ENCODE peak calls at places on chromosomes 3 and 15, in four cellular contexts. One of them, this sample, is unnamed.

GRCh38 chr3:111392911-111393351 is 149.1 kb upstream of the CD96 start:
- DNase-seq in H1: no peak
- DNase-seq in IMR-90: no peak
- DNase-seq in H9: no peak
- DNase-seq in this sample: peak

GRCh38 chr15:41876007-41876406 is 17.8 kb downstream of the SPTBN5 start:
- DNase-seq in H1: no peak
- DNase-seq in IMR-90: no peak
- DNase-seq in H9: no peak
- DNase-seq in this sample: no peak

GRCh38 chr3:42213417-42213816 is 52.6 kb downstream of the CCK start:
- DNase-seq in IMR-90: no peak
- DNase-seq in H9: no peak
- DNase-seq in H1: no peak
- DNase-seq in this sample: no peak

GRCh38 chr15:69758810-69759410 is 306.3 kb downstream of the RPLP1 start:
- DNase-seq in H1: no peak
- DNase-seq in H9: no peak
- DNase-seq in IMR-90: peak
- DNase-seq in this sample: no peak

GRCh38 chr3:116579843-116580242 is 129.7 kb upstream of the TUSC7 start:
- DNase-seq in IMR-90: peak
- DNase-seq in H9: no peak
- DNase-seq in H1: no peak
- DNase-seq in this sample: no peak

GRCh38 chr3:46667657-46668056 is 25.8 kb downstream of the ALS2CL start:
- DNase-seq in IMR-90: no peak
- DNase-seq in H9: peak
- DNase-seq in H1: no peak
- DNase-seq in this sample: no peak

GRCh38 chr3:17158941-17159682 is 274.4 kb downstream of the PLCL2 start:
- DNase-seq in IMR-90: peak
- DNase-seq in H9: no peak
- DNase-seq in H1: no peak
- DNase-seq in this sample: no peak

GRCh38 chr3:141455603-141456327 is 31.1 kb upstream of the RASA2 start:
- DNase-seq in IMR-90: no peak
- DNase-seq in H9: no peak
- DNase-seq in H1: no peak
- DNase-seq in this sample: peak

GRCh38 chr3:148970311-148970710 is 21.0 kb upstream of the GYG1 start:
- DNase-seq in H1: no peak
- DNase-seq in H9: no peak
- DNase-seq in IMR-90: no peak
- DNase-seq in this sample: no peak

GRCh38 chr3:175105066-175105465 is 245.9 kb downstream of the NAALADL2 start:
- DNase-seq in IMR-90: peak
- DNase-seq in H9: no peak
- DNase-seq in H1: no peak
- DNase-seq in this sample: no peak

GRCh38 chr3:132953683-132954082 is 84.5 kb upstream of the TMEM108 start:
- DNase-seq in H9: no peak
- DNase-seq in H1: no peak
- DNase-seq in IMR-90: peak
- DNase-seq in this sample: no peak

GRCh38 chr15:68734352-68734751 is 86.3 kb downstream of the ANP32A start:
- DNase-seq in IMR-90: no peak
- DNase-seq in H9: no peak
- DNase-seq in H1: no peak
- DNase-seq in this sample: peak

GRCh38 chr3:88002448-88002847 is 56.4 kb downstream of the CGGBP1 start:
- DNase-seq in H9: no peak
- DNase-seq in H1: no peak
- DNase-seq in IMR-90: no peak
- DNase-seq in this sample: no peak

GRCh38 chr3:169305460-169305859 is 358.1 kb downstream of the MECOM start:
- DNase-seq in IMR-90: no peak
- DNase-seq in H9: no peak
- DNase-seq in H1: no peak
- DNase-seq in this sample: no peak

GRCh38 chr3:47009225-47010049 is 30.0 kb downstream of the NBEAL2 start:
- DNase-seq in IMR-90: peak
- DNase-seq in H1: peak
- DNase-seq in H9: peak
- DNase-seq in this sample: peak

GRCh38 chr3:4687167-4687566 is 194.0 kb downstream of the ITPR1 start:
- DNase-seq in H9: no peak
- DNase-seq in IMR-90: no peak
- DNase-seq in H1: no peak
- DNase-seq in this sample: peak

GRCh38 chr3:192825191-192825590 is 92.5 kb downstream of the MB21D2 start:
- DNase-seq in H9: no peak
- DNase-seq in IMR-90: no peak
- DNase-seq in H1: no peak
- DNase-seq in this sample: no peak

GRCh38 chr3:153144779-153145178 is 17.2 kb upstream of the RAP2B start:
- DNase-seq in H1: no peak
- DNase-seq in H9: no peak
- DNase-seq in IMR-90: peak
- DNase-seq in this sample: no peak

DNA sequence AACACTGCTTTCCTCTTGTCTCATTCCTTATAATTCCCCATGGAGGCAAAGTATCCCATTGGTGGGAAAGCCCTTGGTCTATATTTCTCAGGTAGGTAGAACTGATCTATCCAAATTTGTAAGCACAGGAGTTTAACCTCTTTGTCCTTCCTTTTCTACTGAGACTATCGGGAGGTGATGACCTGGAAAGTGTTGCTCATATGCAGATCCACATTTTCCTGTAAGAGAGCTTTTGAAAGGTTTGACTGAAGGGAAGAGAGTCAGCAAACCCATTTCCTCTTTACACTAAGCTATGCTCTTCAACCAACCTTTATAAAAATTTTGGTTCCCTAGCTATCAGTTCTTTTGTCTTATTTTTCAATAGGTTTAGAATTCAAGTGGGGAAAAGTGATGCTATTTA is 200.7 kb downstream of the TIGIT start:
- DNase-seq in H1: no peak
- DNase-seq in IMR-90: no peak
- DNase-seq in H9: no peak
- DNase-seq in this sample: no peak
- H3K4me2 ChIP-seq in H1: no peak
- H3K4me2 ChIP-seq in IMR-90: no peak
- H3K4me2 ChIP-seq in H9: no peak
- H3K4me2 ChIP-seq in this sample: no peak

DNA sequence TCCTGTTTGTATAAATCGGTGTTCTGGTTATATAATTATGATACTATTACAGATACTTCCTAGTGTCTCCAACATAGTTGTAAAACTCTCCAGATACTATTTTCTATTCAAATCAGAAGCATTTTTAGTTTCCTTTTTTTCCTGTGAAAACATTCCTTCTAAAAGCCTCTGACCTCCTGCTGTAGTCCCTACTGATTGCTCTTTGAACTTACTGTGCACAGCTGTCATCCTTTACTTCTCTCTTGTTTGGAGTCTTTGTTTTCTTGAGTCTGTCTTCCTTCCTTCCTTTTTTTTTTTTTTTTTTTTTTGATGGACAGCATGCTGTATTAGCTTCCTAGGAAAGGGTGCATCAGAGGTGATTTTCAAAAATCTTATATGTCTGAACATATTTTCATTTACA is 28.9 kb downstream of the NR2C2 start:
- DNase-seq in H9: no peak
- DNase-seq in IMR-90: no peak
- DNase-seq in H1: no peak
- DNase-seq in this sample: no peak
- H2BK5ac ChIP-seq in H9: no peak
- H2BK5ac ChIP-seq in IMR-90: no peak
- H2BK5ac ChIP-seq in H1: no peak
- H2BK5ac ChIP-seq in this sample: no peak

GRCh38 chr3:71395470-71395869 is 188.1 kb downstream of the FOXP1 start:
- DNase-seq in H1: no peak
- DNase-seq in H9: no peak
- DNase-seq in IMR-90: no peak
- DNase-seq in this sample: no peak

GRCh38 chr3:71392277-71392676 is 191.3 kb downstream of the FOXP1 start:
- DNase-seq in H1: no peak
- DNase-seq in IMR-90: no peak
- DNase-seq in H9: no peak
- DNase-seq in this sample: no peak

GRCh38 chr3:71391361-71391760 is 192.2 kb downstream of the FOXP1 start:
- DNase-seq in H9: no peak
- DNase-seq in IMR-90: no peak
- DNase-seq in H1: no peak
- DNase-seq in this sample: no peak

GRCh38 chr3:71393745-71394144 is 189.8 kb downstream of the FOXP1 start:
- DNase-seq in IMR-90: no peak
- DNase-seq in H1: no peak
- DNase-seq in H9: no peak
- DNase-seq in this sample: no peak

GRCh38 chr3:71393093-71393492 is 190.4 kb downstream of the FOXP1 start:
- DNase-seq in H9: no peak
- DNase-seq in IMR-90: peak
- DNase-seq in H1: no peak
- DNase-seq in this sample: no peak
- H4K5ac ChIP-seq in H9: no peak
- H4K5ac ChIP-seq in IMR-90: no peak
- H4K5ac ChIP-seq in H1: no peak
- H4K5ac ChIP-seq in this sample: no peak

DNA sequence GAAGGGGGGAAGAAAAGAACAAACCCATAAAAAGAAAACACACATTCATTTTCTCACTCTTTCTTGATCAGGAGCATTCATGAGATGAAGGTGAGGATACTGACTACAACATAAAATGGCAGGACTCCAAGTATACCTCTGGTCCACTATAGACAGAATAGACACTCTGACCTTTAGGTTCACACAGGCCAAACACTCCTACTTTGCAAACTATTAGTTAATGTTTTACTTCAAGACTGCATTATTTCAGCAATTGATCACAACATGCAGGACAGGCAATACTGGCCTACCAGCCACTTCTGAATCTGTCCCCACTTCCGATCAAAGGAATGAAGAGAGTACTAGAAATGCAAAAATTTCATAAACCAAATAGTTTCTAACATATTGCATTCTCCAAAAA is 47.0 kb downstream of the LRRFIP2 start:
- DNase-seq in IMR-90: no peak
- DNase-seq in H1: no peak
- DNase-seq in H9: no peak
- DNase-seq in this sample: no peak
- H3K4me2 ChIP-seq in IMR-90: no peak
- H3K4me2 ChIP-seq in H1: no peak
- H3K4me2 ChIP-seq in H9: no peak
- H3K4me2 ChIP-seq in this sample: no peak

DNA sequence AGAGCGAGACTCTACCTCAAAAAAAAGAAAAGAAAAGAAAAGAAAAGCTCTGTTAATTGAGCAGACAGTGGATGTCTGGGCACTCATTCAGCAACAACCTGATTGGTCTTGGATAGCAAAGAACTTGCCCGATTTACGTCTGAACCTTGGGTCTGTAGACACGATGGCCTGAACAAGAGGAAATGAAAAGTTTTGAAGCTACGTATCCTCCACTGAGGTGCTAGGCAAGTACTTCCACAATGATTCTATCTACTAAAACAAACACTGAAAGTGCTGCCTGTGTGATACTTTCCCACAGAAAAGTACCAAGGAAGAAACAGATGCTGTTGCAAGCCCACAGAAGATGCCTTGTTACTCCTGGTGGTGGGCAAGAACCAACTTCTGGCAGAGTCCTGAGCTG is 21.8 kb upstream of the MUSTN1 start:
- DNase-seq in H9: no peak
- DNase-seq in H1: no peak
- DNase-seq in IMR-90: no peak
- DNase-seq in this sample: no peak
- H2BK5ac ChIP-seq in H9: no peak
- H2BK5ac ChIP-seq in H1: no peak
- H2BK5ac ChIP-seq in IMR-90: no peak
- H2BK5ac ChIP-seq in this sample: no peak

GRCh38 chr3:189529889-189530288 is 101.3 kb upstream of the TP63 start:
- DNase-seq in IMR-90: no peak
- DNase-seq in H9: no peak
- DNase-seq in H1: no peak
- DNase-seq in this sample: no peak
- H4K5ac ChIP-seq in IMR-90: no peak
- H4K5ac ChIP-seq in H9: no peak
- H4K5ac ChIP-seq in H1: no peak
- H4K5ac ChIP-seq in this sample: no peak

DNA sequence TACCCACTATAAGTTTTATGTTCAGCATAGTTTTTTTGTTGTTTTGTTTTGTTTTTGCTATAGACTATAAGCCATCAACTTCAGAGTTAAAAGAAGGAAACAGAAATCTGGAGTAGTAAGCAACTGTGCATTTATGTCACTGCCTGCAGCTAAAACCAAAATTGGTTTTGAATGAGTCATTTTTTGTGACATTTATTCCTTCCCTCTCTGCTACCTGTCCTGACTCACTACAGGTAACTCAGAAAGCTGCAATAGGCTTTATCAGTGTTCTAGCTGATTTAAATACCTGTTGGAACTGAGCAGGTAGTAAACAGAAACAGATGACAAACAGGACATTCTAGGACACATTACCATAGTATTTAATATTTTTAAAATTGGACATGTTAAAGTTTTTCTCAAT is 393.3 kb upstream of the WNT5A start:
- DNase-seq in H1: no peak
- DNase-seq in H9: no peak
- DNase-seq in IMR-90: no peak
- DNase-seq in this sample: no peak
- H3K4me2 ChIP-seq in H1: no peak
- H3K4me2 ChIP-seq in H9: no peak
- H3K4me2 ChIP-seq in IMR-90: no peak
- H3K4me2 ChIP-seq in this sample: no peak

GRCh38 chr3:126982125-126982521 is 792 bp upstream of the PLXNA1 start:
- DNase-seq in H9: peak
- DNase-seq in IMR-90: peak
- DNase-seq in H1: peak
- DNase-seq in this sample: peak
- H2BK5ac ChIP-seq in H9: no peak
- H2BK5ac ChIP-seq in IMR-90: no peak
- H2BK5ac ChIP-seq in H1: peak
- H2BK5ac ChIP-seq in this sample: no peak

DNA sequence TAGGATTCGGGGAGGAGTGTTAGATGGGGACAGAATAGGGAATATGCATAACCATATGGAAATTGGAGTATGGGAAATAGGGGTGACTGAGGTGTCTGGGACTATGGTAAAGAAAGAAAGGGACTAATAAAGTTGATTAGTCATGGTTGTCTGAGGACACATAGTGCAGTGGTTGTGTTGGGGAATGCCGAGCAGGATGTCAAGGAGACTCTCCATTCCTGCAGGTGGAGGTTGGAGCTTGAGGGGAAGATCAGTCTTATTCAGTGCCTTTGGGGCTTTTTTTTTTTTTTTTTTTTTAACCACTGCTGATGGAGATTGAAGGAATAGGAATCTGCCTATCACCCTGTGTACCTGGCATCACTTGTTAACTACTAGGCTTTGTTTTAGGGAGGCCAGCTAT is 10.8 kb downstream of the NMD3 start:
- DNase-seq in H9: no peak
- DNase-seq in H1: no peak
- DNase-seq in IMR-90: no peak
- DNase-seq in this sample: peak
- H4K5ac ChIP-seq in H9: no peak
- H4K5ac ChIP-seq in H1: no peak
- H4K5ac ChIP-seq in IMR-90: no peak
- H4K5ac ChIP-seq in this sample: no peak